ENCODE peak calls at places on chromosomes 3 and 15, in ten cellular contexts. E is mesenchymal stem cell; N is esophagus squamous epithelium; K is neural progenitor cell; Q is aorta; Y is heart left ventricle; F is lower lobe of right lung; H is IMR-90; R is CD4-positive, CD25-positive, alpha-beta regulatory T cell; Z is SK-N-SH. S is an unnamed sample.

GRCh38 chr15:76346666-76347506 is 10.3 kb downstream of the ISL2 start:
- DNase-seq in Z (peak), Q (no peak), N (no peak), R (no peak), H (peak), F (no peak), Y (no peak), E (peak), K (peak), S (no peak)

GRCh38 chr3:189967254-189967865 is 153.3 kb downstream of the P3H2 start:
- DNase-seq in Y (no peak), K (peak), F (no peak), R (peak), E (peak), Q (no peak), N (no peak), Z (peak), H (peak), S (peak)

GRCh38 chr3:182921665-182922355 is 58.5 kb downstream of the DCUN1D1 start:
- DNase-seq in F (no peak), E (no peak), Z (no peak), K (no peak), N (no peak), H (peak), Q (no peak), Y (no peak), R (no peak), S (no peak)

GRCh38 chr15:89187911-89188514 is 33.4 kb downstream of the RLBP1 start:
- DNase-seq in K (no peak), R (no peak), N (no peak), E (no peak), Q (no peak), Y (no peak), F (peak), H (peak), Z (no peak), S (no peak)

GRCh38 chr15:31019986-31020385 is 28.6 kb upstream of the MTMR10 start:
- DNase-seq in R (no peak), Q (no peak), E (no peak), F (no peak), K (no peak), H (no peak), Y (no peak), N (no peak), Z (no peak), S (no peak)

GRCh38 chr3:10288575-10288960 is 4.2 kb downstream of the GHRL start:
- DNase-seq in R (no peak), Z (no peak), K (no peak), N (no peak), F (no peak), Y (no peak), Q (no peak), E (no peak), H (no peak), S (no peak)

GRCh38 chr3:13479332-13479581 is 849 bp upstream of the HDAC11 start:
- DNase-seq in Q (peak), F (peak), Z (peak), Y (peak), K (peak), R (no peak), H (no peak), N (no peak), E (no peak), S (no peak)

GRCh38 chr3:182740710-182741109 is 52.6 kb upstream of the ATP11B start:
- DNase-seq in H (no peak), Y (no peak), R (no peak), Q (no peak), N (no peak), E (no peak), K (no peak), F (no peak), Z (no peak), S (no peak)

GRCh38 chr15:73866481-73866880 is 6.9 kb upstream of the TBC1D21 start:
- DNase-seq in Q (no peak), H (no peak), Y (no peak), K (no peak), F (no peak), E (no peak), N (no peak), R (no peak), Z (no peak), S (no peak)

GRCh38 chr3:4071481-4072184 is 231.5 kb upstream of the SETMAR start:
- DNase-seq in Q (no peak), Z (no peak), Y (no peak), N (no peak), F (no peak), R (peak), E (no peak), H (no peak), K (peak), S (no peak)

GRCh38 chr3:53157974-53158580 is 2.9 kb upstream of the PRKCD start:
- DNase-seq in K (no peak), H (no peak), Q (no peak), Y (no peak), N (no peak), Z (no peak), E (no peak), R (no peak), F (no peak), S (no peak)

GRCh38 chr3:24145981-24146822 is 201.1 kb downstream of the NR1D2 start:
- DNase-seq in Q (no peak), K (no peak), F (no peak), R (no peak), N (no peak), E (peak), H (peak), Y (no peak), Z (no peak), S (no peak)

GRCh38 chr3:183629546-183630301 is 5.7 kb upstream of the KLHL24 start:
- DNase-seq in F (peak), Q (no peak), Z (no peak), Y (no peak), N (no peak), R (no peak), H (no peak), E (no peak), K (no peak), S (no peak)

GRCh38 chr3:71264840-71265239 is 318.7 kb downstream of the FOXP1 start:
- DNase-seq in F (no peak), E (no peak), H (no peak), R (peak), Q (no peak), Z (no peak), Y (no peak), N (no peak), K (no peak), S (no peak)

GRCh38 chr15:91125162-91125561 is 25.1 kb downstream of the SV2B start:
- DNase-seq in Q (no peak), E (no peak), R (no peak), Y (no peak), Z (no peak), F (no peak), N (no peak), H (no peak), K (no peak), S (no peak)

GRCh38 chr3:39260957-39261356 is 18.9 kb downstream of the CX3CR1 start:
- DNase-seq in Z (peak), R (peak), H (peak), K (no peak), N (peak), Q (peak), F (peak), E (peak), Y (peak), S (peak)

GRCh38 chr3:44628716-44629115 is 3.9 kb downstream of the ZNF197 start:
- DNase-seq in H (no peak), F (no peak), E (no peak), R (no peak), Q (no peak), Z (no peak), Y (no peak), N (no peak), K (no peak), S (no peak)

GRCh38 chr15:77840962-77841361 is 208.2 kb upstream of the LINGO1 start:
- DNase-seq in K (no peak), Y (peak), N (no peak), F (peak), R (no peak), Z (no peak), E (peak), Q (peak), H (peak), S (no peak)

GRCh38 chr3:57091874-57092273 is 31.4 kb downstream of the SPATA12 start:
- DNase-seq in Q (no peak), F (no peak), E (no peak), N (no peak), K (no peak), R (no peak), Z (no peak), Y (no peak), H (no peak), S (no peak)

GRCh38 chr3:57095361-57095760 is 34.9 kb downstream of the SPATA12 start:
- DNase-seq in Z (no peak), H (no peak), Y (no peak), R (no peak), F (no peak), Q (no peak), N (no peak), K (no peak), E (no peak), S (no peak)

GRCh38 chr3:57093489-57093888 is 33.0 kb downstream of the SPATA12 start:
- DNase-seq in E (no peak), F (no peak), N (no peak), Z (no peak), Q (no peak), K (no peak), Y (no peak), R (no peak), H (no peak), S (no peak)

GRCh38 chr3:57094606-57095005 is 34.1 kb downstream of the SPATA12 start:
- DNase-seq in Z (no peak), Q (no peak), H (peak), N (no peak), F (no peak), K (no peak), R (no peak), Y (no peak), E (no peak), S (no peak)

GRCh38 chr3:57094011-57094535 is 33.6 kb downstream of the SPATA12 start:
- DNase-seq in Y (no peak), Z (no peak), N (no peak), K (no peak), R (no peak), F (no peak), E (no peak), H (no peak), Q (no peak), S (no peak)
- H3K4me3 ChIP-seq in Y (no peak), Z (no peak), N (no peak), K (no peak), R (no peak), F (peak), E (peak), H (no peak), Q (no peak), S (no peak)

DNA sequence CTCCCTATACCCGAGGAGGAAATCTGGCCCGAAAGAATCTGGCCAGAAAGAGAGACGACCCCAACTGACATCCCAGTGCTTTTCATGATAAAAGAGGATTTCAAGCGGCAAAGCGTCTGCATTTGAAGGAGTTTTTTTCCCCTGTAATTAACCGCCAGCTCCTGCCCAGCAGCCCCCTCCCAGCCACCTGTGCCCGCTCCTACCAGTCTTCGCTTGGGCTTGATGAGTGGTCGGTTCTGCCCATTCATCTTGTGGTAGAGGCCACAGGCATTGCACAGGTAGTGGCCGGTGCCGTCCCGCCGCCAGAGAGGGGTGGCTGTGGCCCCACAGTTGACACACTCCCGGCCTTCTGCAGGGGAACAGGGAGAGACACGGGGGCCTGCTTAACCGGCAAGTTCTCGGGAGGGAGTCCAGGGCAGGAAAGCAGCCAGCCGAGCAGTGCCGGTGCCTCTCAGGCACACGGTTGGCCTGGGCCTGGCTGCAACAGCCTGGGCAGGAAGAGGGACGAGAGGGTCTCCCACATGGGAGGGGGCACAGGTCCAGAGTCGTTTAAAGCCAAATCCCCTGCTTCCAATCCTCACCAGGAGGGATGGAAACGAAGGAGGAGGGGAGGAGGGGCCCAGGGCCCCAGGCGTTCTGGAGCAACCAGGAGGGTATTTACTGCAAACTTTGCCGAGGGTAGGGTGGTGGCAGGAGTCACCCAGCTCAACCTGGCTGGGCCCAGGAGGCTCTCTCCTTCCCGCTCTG is 9.2 kb downstream of the GATA2 start:
- DNase-seq in H (no peak), Y (peak), R (no peak), K (peak), Z (no peak), E (peak), Q (peak), N (no peak), F (peak), S (no peak)
- H3K27ac ChIP-seq in H (peak), Y (peak), R (no peak), K (no peak), Z (peak), E (no peak), Q (no peak), N (no peak), F (peak), S (no peak)

GRCh38 chr3:134949150-134949549 is 154.1 kb downstream of the EPHB1 start:
- DNase-seq in Q (no peak), E (no peak), F (no peak), N (no peak), K (no peak), Z (no peak), Y (no peak), H (no peak), R (no peak), S (no peak)
- H3K4me3 ChIP-seq in Q (no peak), E (no peak), F (no peak), N (no peak), K (no peak), Z (no peak), Y (no peak), H (no peak), R (no peak), S (no peak)

GRCh38 chr3:120275553-120276092 is 9.4 kb downstream of the GPR156 start:
- DNase-seq in H (no peak), Q (no peak), F (no peak), N (no peak), R (no peak), K (no peak), Z (no peak), E (no peak), Y (no peak), S (no peak)
- H3K27ac ChIP-seq in H (no peak), Q (no peak), F (no peak), N (no peak), R (no peak), K (no peak), Z (no peak), E (no peak), Y (no peak), S (no peak)

GRCh38 chr3:180973543-180973942 is 16.0 kb downstream of the DNAJC19 start:
- DNase-seq in E (no peak), Z (no peak), N (no peak), R (no peak), Q (no peak), K (no peak), Y (no peak), H (no peak), F (no peak), S (no peak)
- H3K4me3 ChIP-seq in E (no peak), Z (no peak), N (no peak), R (no peak), Q (no peak), K (no peak), Y (no peak), H (no peak), F (no peak), S (no peak)

GRCh38 chr15:100759116-100759515 is 120.5 kb upstream of the ALDH1A3 start:
- DNase-seq in R (no peak), Q (no peak), N (no peak), Z (no peak), K (no peak), F (no peak), H (peak), Y (no peak), E (peak), S (no peak)
- H3K27ac ChIP-seq in R (no peak), Q (no peak), N (no peak), Z (peak), K (no peak), F (no peak), H (peak), Y (no peak), E (no peak), S (no peak)

GRCh38 chr3:129000742-129001100 is 383 bp upstream of the EFCC1 start:
- DNase-seq in R (no peak), Y (no peak), Z (no peak), F (no peak), Q (no peak), K (peak), H (no peak), E (no peak), N (no peak), S (no peak)
- H3K4me3 ChIP-seq in R (no peak), Y (peak), Z (peak), F (peak), Q (peak), K (peak), H (peak), E (peak), N (peak), S (no peak)

GRCh38 chr3:30642715-30643361 is 36.4 kb downstream of the TGFBR2 start:
- DNase-seq in F (no peak), K (no peak), N (no peak), Y (no peak), Q (no peak), Z (no peak), H (no peak), E (peak), R (no peak), S (no peak)
- H3K27ac ChIP-seq in F (peak), K (no peak), N (no peak), Y (peak), Q (peak), Z (no peak), H (peak), E (peak), R (peak), S (no peak)

GRCh38 chr15:63392355-63393009 is 10.8 kb upstream of the CA12 start:
- DNase-seq in Y (no peak), H (no peak), Z (no peak), R (peak), E (no peak), F (no peak), N (no peak), K (no peak), Q (no peak), S (no peak)
- H3K4me3 ChIP-seq in Y (no peak), H (no peak), Z (no peak), R (no peak), E (no peak), F (no peak), N (no peak), K (no peak), Q (no peak), S (no peak)

GRCh38 chr3:169268286-169268776 is 395.2 kb downstream of the MECOM start:
- DNase-seq in R (no peak), Y (no peak), N (no peak), F (no peak), H (no peak), Q (no peak), E (no peak), Z (no peak), K (no peak), S (no peak)

GRCh38 chr3:169266351-169266750 is 397.2 kb downstream of the MECOM start:
- DNase-seq in Z (no peak), N (no peak), K (no peak), Y (no peak), E (no peak), H (no peak), Q (no peak), R (no peak), F (no peak), S (no peak)

GRCh38 chr3:169264711-169265110 is 398.8 kb downstream of the MECOM start:
- DNase-seq in Q (no peak), N (no peak), E (peak), K (no peak), F (no peak), Z (peak), R (no peak), H (peak), Y (no peak), S (peak)

GRCh38 chr3:169268942-169269460 is 394.5 kb downstream of the MECOM start:
- DNase-seq in H (no peak), K (peak), N (no peak), R (no peak), Z (no peak), Q (no peak), Y (no peak), E (no peak), F (no peak), S (no peak)

GRCh38 chr3:169266986-169267385 is 396.5 kb downstream of the MECOM start:
- DNase-seq in E (no peak), F (no peak), Z (no peak), R (no peak), H (no peak), Q (no peak), K (no peak), Y (no peak), N (no peak), S (no peak)
- H3K27ac ChIP-seq in E (no peak), F (no peak), Z (no peak), R (no peak), H (no peak), Q (no peak), K (no peak), Y (no peak), N (no peak), S (no peak)